ENCODE peak calls at places on chromosomes 4 and X, in five cellular contexts. U is aorta, Z is HFF-Myc, V is BJ, R is uterus. I is an unnamed sample.
A peak's percentile ranks its signal among the peaks of the same experiment; 100 is the strongest.

GRCh38 chr4:139808381-139809206 is 143.0 kb downstream of the MGST2 start:
- DNase-seq in V (no peak), R (peak; percentile 39), Z (no peak), U (no peak), I (no peak)

GRCh38 chrX:13893826-13894225 is 76.9 kb upstream of the GPM6B start:
- DNase-seq in U (no peak), V (no peak), Z (no peak), R (no peak), I (no peak)

GRCh38 chr4:169051936-169052335 is 41.9 kb upstream of the CBR4 start:
- DNase-seq in U (no peak), V (no peak), Z (no peak), R (no peak), I (no peak)

GRCh38 chrX:99857455-99857854 is 552.6 kb downstream of the PCDH19 start:
- DNase-seq in Z (no peak), U (no peak), R (no peak), V (no peak), I (no peak)

GRCh38 chr4:127622621-127622922 is 10.2 kb upstream of the INTU start:
- DNase-seq in Z (no peak), R (no peak), V (no peak), U (no peak), I (no peak)

GRCh38 chr4:144356941-144357381 is 216.4 kb upstream of the GYPA start:
- DNase-seq in Z (no peak), R (no peak), V (no peak), U (no peak), I (no peak)

GRCh38 chr4:153394945-153395344 is 50.5 kb downstream of the MND1 start:
- DNase-seq in R (no peak), Z (no peak), U (no peak), V (no peak), I (no peak)

GRCh38 chr4:145954924-145955339 is 16.3 kb upstream of the ZNF827 start:
- DNase-seq in Z (peak; percentile 91), R (no peak), V (no peak), U (no peak), I (no peak)

GRCh38 chrX:37926700-37927099 is 79.3 kb upstream of the DYNLT3 start:
- DNase-seq in V (no peak), Z (no peak), U (no peak), R (no peak), I (no peak)

GRCh38 chr4:105807496-105807895 is 87.8 kb upstream of the NPNT start:
- DNase-seq in V (no peak), U (no peak), Z (no peak), R (no peak), I (no peak)

GRCh38 chr4:94159790-94160189 is 47.9 kb upstream of the SMARCAD1 start:
- DNase-seq in R (no peak), Z (no peak), V (no peak), U (no peak), I (no peak)

GRCh38 chr4:600850-601515 is 24.4 kb upstream of the PDE6B start:
- DNase-seq in U (no peak), R (no peak), Z (no peak), V (no peak), I (no peak)

GRCh38 chrX:147675819-147676218 is 235.9 kb upstream of the FMR1 start:
- DNase-seq in V (no peak), Z (no peak), U (no peak), R (no peak), I (no peak)

GRCh38 chr4:8917868-8918783 is 46.5 kb upstream of the HMX1 start:
- DNase-seq in Z (peak; percentile 10), R (peak; percentile 28), V (no peak), U (peak; percentile 64), I (no peak)

GRCh38 chr4:53064609-53065008 is 202.5 kb downstream of the RASL11B start:
- DNase-seq in V (no peak), Z (no peak), U (no peak), R (no peak), I (no peak)

GRCh38 chr4:75340561-75340960 is 173.6 kb downstream of the RCHY1 start:
- DNase-seq in V (no peak), R (no peak), Z (no peak), U (no peak), I (no peak)

GRCh38 chr4:39626261-39626660 is 12.4 kb downstream of the SMIM14 start:
- DNase-seq in U (no peak), Z (no peak), V (no peak), R (no peak), I (no peak)
- H3K4me3 ChIP-seq in U (no peak overlapping the region), Z (no peak overlapping the region), V (no peak overlapping the region), R (no peak overlapping the region), I (no peak overlapping the region)

GRCh38 chr4:147793973-147794690 is 62.2 kb downstream of the ARHGAP10 start:
- DNase-seq in Z (no peak), V (no peak), U (no peak), R (no peak), I (no peak)

GRCh38 chr4:147791341-147791740 is 59.5 kb downstream of the ARHGAP10 start:
- DNase-seq in V (no peak), R (no peak), Z (no peak), U (no peak), I (no peak)

GRCh38 chr4:147794787-147795413 is 63.0 kb downstream of the ARHGAP10 start:
- DNase-seq in V (no peak), U (no peak), R (no peak), Z (no peak), I (no peak)

GRCh38 chr4:147791870-147792269 is 60.0 kb downstream of the ARHGAP10 start:
- DNase-seq in R (no peak), U (no peak), V (no peak), Z (no peak), I (no peak)

DNA sequence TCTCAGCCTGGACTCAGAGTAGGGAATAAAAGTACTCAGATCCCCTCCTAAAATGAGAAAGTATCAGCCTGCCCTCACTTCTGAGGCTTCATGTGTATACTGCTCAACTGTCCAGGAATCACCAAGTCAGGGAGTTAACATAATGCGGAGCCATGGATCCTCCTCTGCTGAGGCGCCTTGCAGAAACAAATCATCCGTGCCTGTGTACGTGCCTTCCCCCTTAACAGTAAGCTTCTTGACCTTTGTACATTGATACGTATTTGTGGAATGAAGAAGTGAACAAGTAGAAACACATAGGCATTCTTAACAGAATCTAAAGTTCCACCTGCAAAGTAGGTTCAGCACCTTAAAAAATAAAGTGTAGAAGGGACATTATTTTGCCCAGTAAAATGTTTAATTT is 61.7 kb downstream of the ARHGAP10 start:
- DNase-seq in Z (no peak), U (no peak), R (no peak), V (no peak), I (no peak)
- H3K4me3 ChIP-seq in Z (no peak overlapping the region), U (no peak overlapping the region), R (no peak overlapping the region), V (no peak overlapping the region), I (no peak overlapping the region)

GRCh38 chr4:108165601-108166000 is 3.1 kb downstream of the LEF1 start:
- DNase-seq in U (no peak), V (no peak), R (no peak), Z (no peak), I (no peak)
- H3K4me3 ChIP-seq in U (no peak overlapping the region), V (no peak overlapping the region), R (no peak overlapping the region), Z (no peak overlapping the region), I (no peak overlapping the region)

DNA sequence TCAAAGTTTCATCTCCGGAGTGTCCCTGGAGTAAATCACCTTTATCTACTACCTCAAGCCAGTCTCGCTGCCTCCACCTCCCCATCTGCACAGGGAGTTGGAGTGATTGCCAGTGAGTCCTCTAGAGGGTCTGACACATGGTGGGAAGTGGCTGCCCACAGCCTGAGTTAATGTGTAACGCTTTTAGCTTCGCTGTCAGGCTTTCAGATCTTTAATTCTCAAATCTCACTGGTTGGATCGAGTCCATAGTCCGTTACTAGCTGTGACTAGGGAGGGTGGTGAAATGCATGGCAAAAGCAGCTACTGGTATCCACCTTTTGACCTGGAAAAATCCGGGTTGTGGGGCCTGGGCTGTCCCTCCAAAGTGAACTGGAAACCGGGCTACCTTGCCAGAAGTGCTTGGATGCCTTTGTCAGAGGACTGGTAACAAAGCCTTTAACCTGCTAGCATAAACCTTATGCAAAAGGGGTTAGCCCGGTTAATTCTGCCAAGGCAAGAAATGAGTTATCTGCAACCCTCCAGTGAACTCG is 5.0 kb upstream of the WDR1 start:
- DNase-seq in V (no peak), Z (no peak), R (no peak), U (no peak), I (no peak)
- H3K4me3 ChIP-seq in V (no peak overlapping the region), Z (no peak overlapping the region), R (no peak overlapping the region), U (no peak overlapping the region), I (no peak overlapping the region)

DNA sequence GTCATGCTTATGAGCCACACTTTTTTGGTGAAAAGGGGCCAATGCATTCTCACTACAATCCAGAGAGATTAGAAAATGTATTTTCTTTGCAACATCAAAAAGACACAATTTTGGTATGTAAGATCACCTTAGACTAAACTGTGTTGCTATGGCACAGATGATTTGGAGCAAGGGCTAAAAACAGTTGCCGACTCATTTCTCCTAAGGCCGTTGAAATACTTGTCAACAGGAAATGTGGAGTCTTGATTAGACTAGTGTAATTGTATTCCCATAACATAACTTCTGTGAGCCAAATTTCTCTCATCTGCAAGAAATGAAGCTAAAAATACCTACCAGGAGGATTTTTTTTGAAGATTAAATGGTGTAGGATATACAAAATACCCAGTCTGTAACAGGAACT is 2547.7 kb downstream of the ARAP2 start:
- DNase-seq in R (no peak), V (no peak), Z (no peak), U (no peak), I (no peak)
- H3K4me3 ChIP-seq in R (no peak overlapping the region), V (no peak overlapping the region), Z (no peak overlapping the region), U (no peak overlapping the region), I (no peak overlapping the region)

GRCh38 chr4:39569209-39569608 is 42.0 kb upstream of the UGDH start:
- DNase-seq in V (no peak), Z (no peak), R (no peak), U (no peak), I (no peak)
- H3K4me3 ChIP-seq in V (no peak overlapping the region), Z (no peak overlapping the region), R (no peak overlapping the region), U (no peak overlapping the region), I (no peak overlapping the region)

GRCh38 chr4:61333490-61333889 is 133.4 kb downstream of the ADGRL3 start:
- DNase-seq in V (no peak), R (no peak), Z (no peak), U (no peak), I (no peak)

GRCh38 chr4:61332671-61333070 is 132.5 kb downstream of the ADGRL3 start:
- DNase-seq in U (no peak), V (no peak), R (no peak), Z (no peak), I (no peak)

GRCh38 chr4:61336488-61336887 is 136.4 kb downstream of the ADGRL3 start:
- DNase-seq in U (no peak), Z (no peak), V (no peak), R (no peak), I (no peak)

GRCh38 chr4:61335364-61335763 is 135.2 kb downstream of the ADGRL3 start:
- DNase-seq in Z (no peak), V (no peak), U (no peak), R (no peak), I (no peak)

GRCh38 chr4:61336911-61337310 is 136.8 kb downstream of the ADGRL3 start:
- DNase-seq in U (no peak), Z (no peak), R (no peak), V (no peak), I (no peak)
- H3K4me3 ChIP-seq in U (no peak overlapping the region), Z (no peak overlapping the region), R (no peak overlapping the region), V (no peak overlapping the region), I (no peak overlapping the region)

GRCh38 chr4:57055873-57056272 is 54.3 kb downstream of the IGFBP7 start:
- DNase-seq in U (no peak), Z (no peak), V (no peak), R (no peak), I (no peak)
- H3K4me3 ChIP-seq in U (no peak overlapping the region), Z (no peak overlapping the region), V (no peak overlapping the region), R (no peak overlapping the region), I (no peak overlapping the region)

GRCh38 chrX:129777218-129777768 is 2.5 kb upstream of the SASH3 start:
- DNase-seq in U (peak; percentile 79), R (no peak), Z (no peak), V (no peak), I (no peak)
- H3K4me3 ChIP-seq in U (no peak overlapping the region), R (no peak overlapping the region), Z (no peak overlapping the region), V (no peak overlapping the region), I (no peak overlapping the region)